ENCODE peak calls at places on chromosomes 2 and 18, in four cellular contexts. S is A549, Q is heart right ventricle, M is DND-41. O is an unnamed sample.

GRCh38 chr2:127454595-127455565 is 36.7 kb downstream of the PROC start:
- DNase-seq in S (peak; percentile 68), Q (no peak), M (no peak), O (no peak)

GRCh38 chr2:235901243-235901642 is 266.9 kb downstream of the GBX2 start:
- DNase-seq in Q (no peak), S (no peak), M (no peak), O (no peak)

GRCh38 chr2:40169430-40169829 is 282.5 kb downstream of the SLC8A1 start:
- DNase-seq in Q (no peak), S (no peak), M (no peak), O (no peak)

GRCh38 chr2:48315847-48316194 is 214.1 kb upstream of the STON1 start:
- DNase-seq in Q (no peak), M (peak; percentile 53), S (peak; percentile 28), O (no peak)

GRCh38 chr18:77560334-77560970 is 310.8 kb downstream of the GALR1 start:
- DNase-seq in M (no peak), Q (no peak), S (peak; percentile 48), O (peak; percentile 3)

GRCh38 chr2:10839813-10840212 is 27.2 kb upstream of the PDIA6 start:
- DNase-seq in S (no peak), M (peak; percentile 47), Q (no peak), O (peak; percentile 46)

GRCh38 chr2:30421551-30422436 is 25.3 kb upstream of the LCLAT1 start:
- DNase-seq in S (no peak), Q (no peak), M (peak; percentile 86), O (peak; percentile 84)

GRCh38 chr2:51994123-51994788 is 962.3 kb upstream of the NRXN1 start:
- DNase-seq in M (no peak), S (no peak), Q (no peak), O (peak; percentile 22)

GRCh38 chr2:133062174-133062573 is 392.2 kb upstream of the LYPD1 start:
- DNase-seq in Q (no peak), S (no peak), M (no peak), O (no peak)

GRCh38 chr2:200786826-200787225 is 24.9 kb upstream of the BZW1 start:
- DNase-seq in Q (no peak), M (no peak), S (peak; percentile 83), O (peak; percentile 81)

GRCh38 chr2:193502363-193503035 is 1307.8 kb upstream of the TMEFF2 start:
- DNase-seq in S (no peak), Q (no peak), M (no peak), O (no peak)

GRCh38 chr18:76275913-76276312 is 219.1 kb downstream of the ZNF516 start:
- DNase-seq in S (no peak), M (peak; percentile 9), Q (no peak), O (no peak)

GRCh38 chr2:199407421-199407820 is 50.3 kb downstream of the SATB2 start:
- DNase-seq in M (no peak), Q (no peak), S (no peak), O (no peak)
- H3K4me1 ChIP-seq in M (no peaks in the 10 kb centered on the region), Q (no peaks in the 10 kb centered on the region), S (no peaks in the 10 kb centered on the region), O (no peaks in the 10 kb centered on the region)

GRCh38 chr2:100119235-100119634 is 23.2 kb downstream of the AFF3 start:
- DNase-seq in S (no peak), M (no peak), Q (no peak), O (no peak)
- H3K4me1 ChIP-seq in S (no peaks in the 10 kb centered on the region), M (peaks cover 17% of the 10 kb centered on the region), Q (no peaks in the 10 kb centered on the region), O (no peaks in the 10 kb centered on the region)

GRCh38 chr2:233689498-233689897 is 3.2 kb upstream of the UGT1A6 start:
- DNase-seq in Q (no peak), S (no peak), M (no peak), O (no peak)

GRCh38 chr2:233691443-233692433 is 952 bp upstream of the UGT1A6 start:
- DNase-seq in S (no peak), Q (no peak), M (no peak), O (no peak)

GRCh38 chr2:233690444-233690843 is 2.2 kb upstream of the UGT1A6 start:
- DNase-seq in S (peak; percentile 71), Q (no peak), M (no peak), O (peak; percentile 65)

GRCh38 chr2:233692648-233693047 is at the start of gene UGT1A6:
- DNase-seq in S (no peak), Q (no peak), M (no peak), O (no peak)

DNA sequence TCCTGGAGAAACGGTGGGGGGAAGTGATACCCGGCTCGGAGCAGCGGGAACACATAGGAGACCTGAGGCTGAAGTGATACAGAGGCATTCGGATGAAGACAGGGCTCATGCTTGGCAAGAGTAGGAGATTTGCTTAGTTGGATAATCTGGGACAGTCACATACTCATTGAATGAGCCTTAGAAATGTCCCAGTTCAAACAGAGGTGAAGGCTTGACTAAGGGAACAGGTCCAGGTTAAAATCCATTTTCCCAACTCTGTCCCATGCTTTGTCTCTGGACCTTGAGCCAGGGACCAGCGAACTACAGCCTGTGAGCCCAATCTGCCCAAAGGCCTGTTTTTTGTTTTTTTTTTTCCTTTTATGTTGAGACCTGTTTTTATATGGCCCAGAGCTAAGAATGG is 1.3 kb downstream of the UGT1A6 start:
- DNase-seq in S (no peak), Q (no peak), M (no peak), O (no peak)
- H3K4me1 ChIP-seq in S (peaks cover 59% of the 10 kb centered on the region), Q (no peaks in the 10 kb centered on the region), M (no peaks in the 10 kb centered on the region), O (no peaks in the 10 kb centered on the region)

GRCh38 chr2:130847776-130848517 is 11.2 kb downstream of the ARHGEF4 start:
- DNase-seq in S (no peak), Q (no peak), M (no peak), O (no peak)
- H3K4me1 ChIP-seq in S (no peaks in the 10 kb centered on the region), Q (no peaks in the 10 kb centered on the region), M (no peaks in the 10 kb centered on the region), O (no peaks in the 10 kb centered on the region)

DNA sequence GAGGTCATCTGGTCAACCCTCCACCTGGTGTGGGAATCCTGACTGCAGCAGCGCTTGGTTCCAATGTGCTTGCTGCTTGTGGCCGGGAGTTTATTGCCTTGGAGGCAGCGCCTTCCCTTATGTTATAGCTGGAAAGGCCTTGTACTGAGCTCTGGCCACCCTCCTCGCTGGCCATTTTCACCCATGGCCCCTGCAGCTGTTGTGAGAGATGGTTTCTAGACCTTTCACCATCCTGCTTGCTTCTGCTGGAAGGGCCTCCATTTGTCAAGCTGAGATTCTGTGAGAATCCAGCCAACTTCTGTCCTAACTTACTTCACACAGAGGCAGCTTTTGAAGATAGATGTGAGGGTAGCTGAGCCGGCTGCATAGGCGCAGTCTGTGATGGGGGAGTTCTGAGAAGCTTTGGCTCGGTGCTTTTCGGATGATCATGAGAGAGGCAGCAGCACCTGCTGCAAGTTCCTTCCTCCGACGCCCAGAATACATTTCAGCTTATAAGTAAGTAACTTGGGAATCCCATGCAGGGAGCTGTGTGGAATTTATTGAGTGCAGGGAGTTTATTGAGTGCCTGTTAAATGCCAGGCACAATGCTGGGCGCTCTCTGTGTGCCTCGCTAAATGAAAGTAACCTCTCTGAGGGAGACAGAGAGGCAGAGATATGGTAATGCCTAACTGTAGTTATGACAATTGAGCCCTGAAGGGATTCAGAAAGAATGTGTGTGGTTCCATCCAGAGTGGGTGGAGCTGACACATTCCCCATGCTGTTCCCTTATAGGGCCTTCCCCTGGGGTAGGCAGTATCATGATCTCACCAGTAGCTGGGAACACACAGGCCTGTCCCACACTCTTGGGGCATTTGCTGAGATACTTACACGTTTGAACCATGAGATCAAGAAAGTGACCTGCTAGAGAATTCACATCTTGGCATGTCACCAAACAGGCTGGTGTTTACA is 8.9 kb downstream of the CTIF start:
- DNase-seq in M (no peak), Q (no peak), S (peak; percentile 38), O (peak; percentile 73)
- H3K4me1 ChIP-seq in M (no peaks in the 10 kb centered on the region), Q (peaks cover 54% of the 10 kb centered on the region), S (peaks cover 55% of the 10 kb centered on the region), O (peaks cover 11% of the 10 kb centered on the region)

DNA sequence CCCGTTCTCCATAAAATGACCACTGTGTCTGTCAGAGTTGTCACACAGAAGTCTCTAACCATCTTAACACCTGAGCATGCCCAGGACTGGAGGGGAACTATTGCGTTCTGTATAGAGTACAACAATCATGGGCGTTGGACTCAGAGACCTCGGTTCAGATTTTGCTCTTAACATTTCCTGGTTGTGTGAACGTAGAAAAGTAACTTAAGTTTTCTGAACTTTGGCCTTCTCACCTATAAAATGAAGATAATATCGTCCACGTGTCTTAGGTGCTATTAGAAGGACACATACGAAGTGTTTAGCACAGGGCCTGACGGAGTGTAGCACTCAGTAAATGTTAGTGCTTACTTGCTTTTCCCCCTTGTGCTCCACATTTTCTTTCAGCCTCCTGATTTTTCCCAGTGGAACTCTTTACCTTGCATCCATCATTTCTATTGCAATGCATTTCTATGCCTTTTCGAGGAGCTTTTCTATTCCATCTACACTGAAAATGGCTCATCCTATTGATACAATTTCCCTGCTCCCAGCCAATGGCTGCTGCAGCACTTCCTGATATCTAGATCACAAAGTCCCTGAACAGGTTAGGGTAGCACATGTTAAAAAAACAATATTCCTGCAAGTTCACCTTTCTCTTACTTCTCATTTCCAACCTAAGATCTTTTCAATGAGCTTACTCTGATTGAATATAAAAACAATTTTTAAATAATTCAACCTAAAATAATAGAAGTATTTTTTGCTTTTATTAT is 22.7 kb downstream of the DPP10 start:
- DNase-seq in Q (no peak), S (no peak), M (no peak), O (no peak)
- H3K4me1 ChIP-seq in Q (no peaks in the 10 kb centered on the region), S (no peaks in the 10 kb centered on the region), M (no peaks in the 10 kb centered on the region), O (no peaks in the 10 kb centered on the region)

GRCh38 chr2:44680424-44680971 is 261.0 kb upstream of the SIX3 start:
- DNase-seq in S (no peak), M (no peak), Q (no peak), O (no peak)
- H3K4me1 ChIP-seq in S (no peaks in the 10 kb centered on the region), M (peaks cover 10% of the 10 kb centered on the region), Q (no peaks in the 10 kb centered on the region), O (peaks cover 20% of the 10 kb centered on the region)

DNA sequence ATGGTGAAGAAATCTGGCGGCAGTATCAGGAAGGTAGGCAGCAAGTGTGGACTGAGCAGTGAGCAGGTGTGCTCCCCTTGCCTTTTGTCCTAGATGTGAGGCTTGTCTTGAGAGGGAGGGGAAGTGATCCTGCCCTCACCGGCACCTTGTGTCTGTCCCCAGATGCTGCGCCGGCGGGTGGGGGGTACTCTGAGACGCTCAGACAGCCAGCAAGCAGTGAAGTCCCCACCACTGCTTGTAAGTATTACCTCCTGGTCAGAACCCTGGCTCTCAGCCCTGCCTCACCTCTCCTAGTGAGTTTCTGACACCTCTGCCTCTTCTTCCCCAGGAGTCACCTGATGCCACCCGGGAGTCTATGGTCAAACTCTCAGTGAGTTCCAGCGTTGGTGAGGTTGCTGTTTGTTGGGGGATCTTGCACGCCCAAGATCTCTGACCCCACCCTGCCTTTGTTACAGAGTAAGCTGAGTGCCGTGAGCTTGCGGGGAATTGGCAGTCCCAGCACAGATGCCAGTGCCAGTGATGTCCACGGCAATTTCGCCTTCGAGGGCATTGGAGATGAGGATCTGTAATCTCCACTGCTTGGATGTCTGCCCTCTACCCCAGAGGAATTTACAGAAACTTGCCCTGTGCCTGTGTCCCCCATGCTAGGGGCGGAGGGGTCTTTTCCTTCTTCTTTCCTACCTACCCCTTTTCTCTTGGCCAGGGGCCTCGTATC is 4.2 kb downstream of the ZNF513 start:
- DNase-seq in Q (no peak), S (no peak), M (no peak), O (no peak)
- H3K4me1 ChIP-seq in Q (peaks cover 26% of the 10 kb centered on the region), S (peaks cover 37% of the 10 kb centered on the region), M (peaks cover 55% of the 10 kb centered on the region), O (peaks cover 17% of the 10 kb centered on the region)